ENCODE peak calls at places on chromosomes 1 and 21, in four cellular contexts. X is CD8-positive, alpha-beta T cell; D is spleen; O is OCI-LY7. P is an unnamed sample.

GRCh38 chr1:6448749-6449631 is 17.0 kb downstream of the TNFRSF25 start:
- DNase-seq in D (no peak), O (no peak), X (no peak), P (no peak)

GRCh38 chr1:211828584-211829342 is 1.8 kb downstream of the LPGAT1 start:
- DNase-seq in O (no peak), D (no peak), X (no peak), P (no peak)

GRCh38 chr1:66750578-66750977 is 1.7 kb upstream of the DYNLT5 start:
- DNase-seq in D (no peak), O (no peak), X (no peak), P (no peak)

GRCh38 chr1:226293553-226293920 is 15.4 kb downstream of the LIN9 start:
- DNase-seq in X (no peak), D (no peak), O (no peak), P (no peak)

GRCh38 chr1:207579436-207579799 is 65.5 kb upstream of the CR1L start:
- DNase-seq in D (no peak), O (peak), X (no peak), P (peak)

GRCh38 chr21:35015435-35016024 is 33.6 kb downstream of the RUNX1 start:
- DNase-seq in O (no peak), X (no peak), D (no peak), P (peak)

GRCh38 chr1:230208619-230209261 is 141.7 kb downstream of the GALNT2 start:
- DNase-seq in O (no peak), D (no peak), X (no peak), P (no peak)

GRCh38 chr1:227192163-227192562 is 126.1 kb downstream of the CDC42BPA start:
- DNase-seq in X (no peak), D (no peak), O (no peak), P (peak)

GRCh38 chr1:18941221-18942141 is 15.0 kb downstream of the IFFO2 start:
- DNase-seq in O (no peak), D (peak), X (no peak), P (no peak)

GRCh38 chr1:17274186-17275170 is 25.6 kb downstream of the PADI3 start:
- DNase-seq in D (peak), O (peak), X (no peak), P (peak)

GRCh38 chr1:10257851-10258250 is 47.5 kb downstream of the KIF1B start:
- DNase-seq in O (no peak), D (no peak), X (no peak), P (no peak)

GRCh38 chr1:205861540-205861939 is 11.6 kb upstream of the PM20D1 start:
- DNase-seq in O (no peak), X (no peak), D (no peak), P (no peak)

GRCh38 chr21:29133796-29134195 is 3.4 kb downstream of the MAP3K7CL start:
- DNase-seq in D (no peak), X (no peak), O (no peak), P (no peak)

GRCh38 chr1:228884615-228885566 is 149.6 kb downstream of the RHOU start:
- DNase-seq in O (no peak), X (no peak), D (no peak), P (no peak)

GRCh38 chr1:171258943-171259342 is 10.6 kb downstream of the FMO1 start:
- DNase-seq in D (no peak), X (no peak), O (no peak), P (no peak)

GRCh38 chr1:24151175-24151533 is 8.2 kb upstream of the IL22RA1 start:
- DNase-seq in O (peak), D (no peak), X (no peak), P (no peak)

GRCh38 chr1:230794431-230794830 is 47.2 kb downstream of the CAPN9 start:
- DNase-seq in D (no peak), O (no peak), X (no peak), P (no peak)

GRCh38 chr21:41222247-41223068 is 54.5 kb downstream of the BACE2 start:
- DNase-seq in X (no peak), D (no peak), O (no peak), P (no peak)

GRCh38 chr1:173191011-173191410 is 16.1 kb downstream of the TNFSF4 start:
- DNase-seq in D (no peak), O (no peak), X (no peak), P (no peak)

GRCh38 chr1:201021333-201022177 is 2.0 kb downstream of the KIF21B start:
- DNase-seq in D (peak), X (no peak), O (peak), P (peak)

GRCh38 chr1:59308839-59309238 is 11.9 kb downstream of the FGGY start:
- DNase-seq in X (no peak), O (no peak), D (no peak), P (no peak)
- H3K4me3 ChIP-seq in X (no peak), O (no peak), D (no peak), P (no peak)

GRCh38 chr1:68955424-68955823 is 458.5 kb upstream of the DEPDC1 start:
- DNase-seq in D (no peak), X (no peak), O (no peak), P (no peak)
- H3K4me3 ChIP-seq in D (no peak), X (no peak), O (no peak), P (no peak)

GRCh38 chr1:219074084-219074728 is 99.5 kb upstream of the LYPLAL1 start:
- DNase-seq in D (no peak), X (no peak), O (no peak), P (no peak)

GRCh38 chr1:219071209-219071608 is 102.5 kb upstream of the LYPLAL1 start:
- DNase-seq in D (no peak), O (no peak), X (no peak), P (no peak)

GRCh38 chr1:219081943-219082925 is 91.4 kb upstream of the LYPLAL1 start:
- DNase-seq in O (no peak), D (no peak), X (no peak), P (no peak)

GRCh38 chr1:219072329-219072728 is 101.3 kb upstream of the LYPLAL1 start:
- DNase-seq in O (no peak), X (no peak), D (no peak), P (no peak)

DNA sequence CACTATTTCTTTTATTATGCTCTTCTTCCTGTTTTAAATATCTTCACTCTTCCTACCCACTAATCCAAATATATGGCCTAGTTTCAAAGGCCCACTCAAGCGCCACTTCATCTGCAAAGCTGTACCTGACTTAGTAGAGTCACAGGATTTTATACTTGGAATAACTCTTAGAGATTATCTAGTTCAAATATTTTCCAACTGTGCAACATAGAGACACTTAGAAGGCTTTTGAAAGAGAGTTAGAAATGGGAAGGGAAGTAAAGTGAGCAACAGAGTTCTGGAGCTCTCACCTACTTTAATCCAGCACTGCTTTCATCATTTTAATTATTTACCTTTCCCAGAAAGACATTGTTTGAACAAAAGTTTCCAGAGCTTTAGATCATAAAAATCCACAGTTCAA is 97.1 kb upstream of the LYPLAL1 start:
- DNase-seq in X (no peak), O (no peak), D (no peak), P (no peak)
- H3K4me3 ChIP-seq in X (no peak), O (no peak), D (no peak), P (no peak)

GRCh38 chr1:3661631-3662030 is 9.3 kb downstream of the TP73 start:
- DNase-seq in X (no peak), O (no peak), D (no peak), P (no peak)

GRCh38 chr1:3663999-3664699 is 11.8 kb downstream of the TP73 start:
- DNase-seq in X (no peak), O (peak), D (peak), P (no peak)

GRCh38 chr1:3662080-3662671 is 9.9 kb downstream of the TP73 start:
- DNase-seq in O (no peak), D (peak), X (no peak), P (no peak)

GRCh38 chr1:3668148-3668547 is 15.8 kb downstream of the TP73 start:
- DNase-seq in O (no peak), D (peak), X (no peak), P (no peak)

GRCh38 chr1:3664700-3665375 is 12.5 kb downstream of the TP73 start:
- DNase-seq in D (peak), O (no peak), X (no peak), P (no peak)
- H3K4me3 ChIP-seq in D (no peak), O (no peak), X (no peak), P (no peak)

P was measured in Jurkat, Clone E6-1.